ENCODE peak calls at places on chromosomes 2 and 18, in six cellular contexts. L is GM23248, O is SK-N-SH, I is HCT116, P is MM.1S, G is PC-3. R is an unnamed sample. For H3K9me2, the result is how much of the 10 kb centered on the place peaks cover.

GRCh38 chr2:197327073-197327775 is 16.6 kb upstream of the ANKRD44 start:
- DNase-seq in L (no peak), O (no peak), I (no peak), P (no peak), G (no peak), R (no peak)

GRCh38 chr2:176148758-176149483 is 2.4 kb upstream of the HOXD4 start:
- DNase-seq in L (no peak), O (no peak), I (no peak), P (no peak), G (no peak), R (no peak)

GRCh38 chr2:9668686-9669338 is 38.0 kb upstream of the YWHAQ start:
- DNase-seq in L (peak), O (no peak), I (no peak), P (no peak), G (no peak), R (no peak)

GRCh38 chr18:77068890-77069312 is 63.7 kb downstream of the MBP start:
- DNase-seq in L (no peak), O (no peak), I (no peak), P (no peak), G (no peak), R (peak)

GRCh38 chr2:237471457-237472186 is 15.4 kb upstream of the MLPH start:
- DNase-seq in L (peak), O (peak), I (peak), P (peak), G (peak), R (peak)

GRCh38 chr18:58359226-58360019 is 269.5 kb downstream of the ALPK2 start:
- DNase-seq in L (peak), O (no peak), I (no peak), P (no peak), G (no peak), R (no peak)

GRCh38 chr18:58202406-58202730 is 158.3 kb downstream of the NEDD4L start:
- DNase-seq in L (peak), O (peak), I (no peak), P (no peak), G (peak), R (no peak)

GRCh38 chr18:58578321-58578720 is 50.6 kb downstream of the ALPK2 start:
- DNase-seq in L (peak), O (peak), I (no peak), P (no peak), G (no peak), R (no peak)

GRCh38 chr2:71256421-71256820 is 29.5 kb upstream of the PAIP2B start:
- DNase-seq in L (no peak), O (no peak), I (no peak), P (no peak), G (no peak), R (no peak)

GRCh38 chr18:36139251-36139650 is 9.6 kb downstream of the ELP2 start:
- DNase-seq in L (no peak), O (no peak), I (no peak), P (no peak), G (no peak), R (no peak)

GRCh38 chr2:53859354-53860159 is at the start of gene GPR75:
- DNase-seq in L (peak), O (peak), I (no peak), P (no peak), G (no peak), R (no peak)

GRCh38 chr2:240127911-240128607 is 8.0 kb downstream of the COPS9 start:
- DNase-seq in L (no peak), O (no peak), I (no peak), P (no peak), G (no peak), R (no peak)

GRCh38 chr2:57373530-57373929 is 673.1 kb upstream of the VRK2 start:
- DNase-seq in L (peak), O (no peak), I (peak), P (no peak), G (peak), R (no peak)

GRCh38 chr2:236284208-236284607 is 20.0 kb upstream of the ASB18 start:
- DNase-seq in L (no peak), O (no peak), I (no peak), P (no peak), G (no peak), R (no peak)

GRCh38 chr18:26549103-26549485 is 741 bp upstream of the KCTD1 start:
- DNase-seq in L (peak), O (peak), I (no peak), P (peak), G (peak), R (peak)

GRCh38 chr2:218255441-218255840 is 5.4 kb upstream of the GPBAR1 start:
- DNase-seq in L (peak), O (no peak), I (no peak), P (no peak), G (no peak), R (no peak)

GRCh38 chr2:7988440-7988839 is 693.4 kb upstream of the ID2 start:
- DNase-seq in L (no peak), O (no peak), I (no peak), P (no peak), G (peak), R (no peak)
- H3K9me2 ChIP-seq in L (under half), O (under half), I (under half), P (under half), G (under half), R (under half)

GRCh38 chr18:31513189-31513907 is 15.4 kb downstream of the DSG2 start:
- DNase-seq in L (peak), O (no peak), I (no peak), P (no peak), G (peak), R (no peak)
- H3K9ac ChIP-seq in L (no peak), O (no peak), I (peak), P (no peak), G (peak), R (no peak)

DNA sequence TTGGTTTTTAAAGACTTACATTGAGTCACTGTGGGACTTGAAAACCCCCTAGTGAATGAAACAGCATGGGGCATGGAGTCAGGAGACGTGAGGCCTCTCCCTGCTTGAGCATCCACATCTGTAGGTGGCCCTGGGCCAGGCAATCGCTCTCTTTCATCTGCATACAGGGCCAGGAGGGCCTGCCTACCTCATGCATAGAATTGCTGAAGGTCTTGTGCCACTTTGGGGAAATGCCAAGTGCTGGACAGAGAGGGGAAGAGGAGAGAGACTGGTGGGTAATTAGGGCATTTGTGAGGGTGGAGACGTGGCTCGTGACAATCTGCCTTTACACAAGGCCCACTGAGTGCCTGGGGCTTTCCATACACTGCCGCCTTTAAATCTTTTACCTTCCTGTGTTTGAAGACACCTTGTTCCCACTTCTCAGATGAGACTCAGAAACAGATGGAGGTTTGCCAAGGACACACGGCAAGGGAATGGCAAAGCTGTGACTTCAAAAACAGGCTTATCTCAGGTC is 322.2 kb upstream of the HS6ST1 start:
- DNase-seq in L (no peak), O (no peak), I (no peak), P (no peak), G (no peak), R (no peak)
- H3K9me2 ChIP-seq in L (under half), O (under half), I (under half), P (under half), G (under half), R (under half)

DNA sequence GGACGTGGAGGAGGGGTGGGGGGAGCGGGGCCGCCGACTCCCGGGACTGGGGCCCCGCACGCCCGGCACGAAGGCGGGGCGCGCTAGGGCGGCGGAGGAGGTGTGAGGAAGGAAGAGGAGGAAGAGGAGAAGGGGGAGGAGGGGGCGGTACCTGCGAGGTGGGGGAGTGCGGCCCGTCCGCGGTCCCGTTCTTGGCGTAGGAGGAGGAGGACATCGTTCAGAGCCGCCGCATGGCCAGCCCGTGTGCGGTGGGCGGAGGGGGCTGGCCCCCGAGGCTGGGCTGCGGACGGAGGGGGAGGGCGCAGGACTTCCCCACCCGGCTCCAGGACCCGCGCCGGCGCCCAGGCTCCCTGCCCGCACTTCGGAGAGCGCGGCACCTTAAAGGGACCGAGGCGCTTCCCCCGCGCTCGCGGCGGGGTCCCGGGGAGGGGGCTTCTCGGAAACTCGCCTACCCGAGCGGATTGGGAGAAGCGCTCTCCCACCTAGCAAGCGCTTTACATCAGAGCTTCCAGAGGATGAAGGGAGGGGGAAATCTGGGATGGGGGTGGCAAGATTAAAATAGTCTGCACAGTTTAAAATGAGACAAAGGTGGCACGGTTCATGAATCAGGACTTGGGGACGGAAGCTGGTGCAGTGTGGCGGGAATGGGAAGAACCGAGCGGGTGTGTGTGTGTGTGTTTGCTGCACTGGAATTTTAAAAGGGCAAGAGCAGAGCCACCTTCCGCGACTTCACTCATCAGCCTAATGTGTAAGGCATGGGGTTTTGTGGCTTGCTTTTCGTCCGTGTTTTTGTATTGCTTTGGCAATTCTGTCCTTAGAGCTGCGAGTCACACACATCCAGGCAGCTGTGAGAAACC is at the start of gene CACNB4:
- DNase-seq in L (peak), O (peak), I (no peak), P (no peak), G (no peak), R (no peak)
- H3K9ac ChIP-seq in L (no peak), O (no peak), I (peak), P (peak), G (no peak), R (no peak)

GRCh38 chr2:128638741-128639477 is 320.2 kb upstream of the HS6ST1 start:
- DNase-seq in L (peak), O (peak), I (no peak), P (no peak), G (no peak), R (no peak)
- H3K9me2 ChIP-seq in L (under half), O (under half), I (under half), P (under half), G (under half), R (under half)

GRCh38 chr2:196290149-196290548 is 118.8 kb upstream of the STK17B start:
- DNase-seq in L (no peak), O (no peak), I (no peak), P (no peak), G (no peak), R (no peak)
- H3K9ac ChIP-seq in L (no peak), O (no peak), I (no peak), P (no peak), G (no peak), R (no peak)

R was measured in Karpas-422.